ENCODE peak calls at places on chromosomes 16 and 17, in seven cellular contexts. One of them, this sample, is unnamed.

GRCh38 chr17:42908872-42909700 is 8.5 kb downstream of the G6PC1 start:
- DNase-seq in CD8-positive, alpha-beta T cell: no peak
- DNase-seq in heart right ventricle: no peak
- DNase-seq in body of pancreas: no peak
- DNase-seq in effector memory CD4-positive, alpha-beta T cell: no peak
- DNase-seq in A673: no peak
- DNase-seq in ascending aorta: no peak
- DNase-seq in this sample: no peak

GRCh38 chr16:86509759-86510464 is 415 bp upstream of the FOXF1 start:
- DNase-seq in heart right ventricle: peak; percentile 54
- DNase-seq in A673: peak; percentile 21
- DNase-seq in CD8-positive, alpha-beta T cell: no peak
- DNase-seq in body of pancreas: no peak
- DNase-seq in effector memory CD4-positive, alpha-beta T cell: no peak
- DNase-seq in ascending aorta: no peak
- DNase-seq in this sample: peak; percentile 37

GRCh38 chr17:13311301-13311700 is 290.4 kb downstream of the HS3ST3A1 start:
- DNase-seq in ascending aorta: no peak
- DNase-seq in body of pancreas: no peak
- DNase-seq in A673: no peak
- DNase-seq in CD8-positive, alpha-beta T cell: no peak
- DNase-seq in effector memory CD4-positive, alpha-beta T cell: no peak
- DNase-seq in heart right ventricle: no peak
- DNase-seq in this sample: no peak

GRCh38 chr17:27529230-27529796 is 73.1 kb downstream of the KSR1 start:
- DNase-seq in CD8-positive, alpha-beta T cell: no peak
- DNase-seq in ascending aorta: no peak
- DNase-seq in effector memory CD4-positive, alpha-beta T cell: no peak
- DNase-seq in body of pancreas: peak; percentile 75
- DNase-seq in A673: peak; percentile 59
- DNase-seq in heart right ventricle: no peak
- DNase-seq in this sample: no peak

GRCh38 chr17:8745586-8746500 is 1.2 kb upstream of the CCDC42 start:
- DNase-seq in body of pancreas: peak; percentile 67
- DNase-seq in heart right ventricle: peak; percentile 80
- DNase-seq in A673: peak; percentile 67
- DNase-seq in effector memory CD4-positive, alpha-beta T cell: peak; percentile 68
- DNase-seq in CD8-positive, alpha-beta T cell: peak; percentile 56
- DNase-seq in ascending aorta: peak; percentile 87
- DNase-seq in this sample: peak; percentile 75

GRCh38 chr17:7632492-7632894 is 2.6 kb downstream of the SHBG start:
- DNase-seq in effector memory CD4-positive, alpha-beta T cell: no peak
- DNase-seq in ascending aorta: no peak
- DNase-seq in body of pancreas: peak; percentile 52
- DNase-seq in CD8-positive, alpha-beta T cell: no peak
- DNase-seq in heart right ventricle: no peak
- DNase-seq in A673: peak; percentile 58
- DNase-seq in this sample: no peak

GRCh38 chr16:48623304-48624016 is 13.5 kb upstream of the N4BP1 start:
- DNase-seq in A673: peak; percentile 87
- DNase-seq in heart right ventricle: peak; percentile 87
- DNase-seq in effector memory CD4-positive, alpha-beta T cell: peak; percentile 63
- DNase-seq in body of pancreas: peak; percentile 86
- DNase-seq in CD8-positive, alpha-beta T cell: peak; percentile 71
- DNase-seq in ascending aorta: peak; percentile 89
- DNase-seq in this sample: peak; percentile 84

GRCh38 chr17:74599023-74599399 is 6.9 kb upstream of the CD300LD start:
- DNase-seq in CD8-positive, alpha-beta T cell: no peak
- DNase-seq in effector memory CD4-positive, alpha-beta T cell: no peak
- DNase-seq in A673: no peak
- DNase-seq in body of pancreas: no peak
- DNase-seq in heart right ventricle: no peak
- DNase-seq in ascending aorta: no peak
- DNase-seq in this sample: no peak

GRCh38 chr17:35716897-35717839 is 14.3 kb upstream of the RASL10B start:
- DNase-seq in heart right ventricle: no peak
- DNase-seq in body of pancreas: peak; percentile 48
- DNase-seq in A673: no peak
- DNase-seq in effector memory CD4-positive, alpha-beta T cell: no peak
- DNase-seq in ascending aorta: peak; percentile 82
- DNase-seq in CD8-positive, alpha-beta T cell: no peak
- DNase-seq in this sample: no peak

GRCh38 chr17:76370261-76370993 is 14.0 kb upstream of the SPHK1 start:
- DNase-seq in CD8-positive, alpha-beta T cell: no peak
- DNase-seq in effector memory CD4-positive, alpha-beta T cell: no peak
- DNase-seq in ascending aorta: peak; percentile 94
- DNase-seq in body of pancreas: peak; percentile 74
- DNase-seq in A673: peak; percentile 37
- DNase-seq in heart right ventricle: peak; percentile 85
- DNase-seq in this sample: peak; percentile 87

GRCh38 chr16:3157229-3158013 is 22.6 kb downstream of the ZNF213 start:
- DNase-seq in body of pancreas: peak; percentile 84
- DNase-seq in heart right ventricle: peak; percentile 53
- DNase-seq in ascending aorta: peak; percentile 83
- DNase-seq in A673: peak; percentile 96
- DNase-seq in CD8-positive, alpha-beta T cell: peak; percentile 29
- DNase-seq in effector memory CD4-positive, alpha-beta T cell: peak; percentile 63
- DNase-seq in this sample: peak; percentile 55

GRCh38 chr16:55703003-55704001 is 47.5 kb downstream of the SLC6A2 start:
- DNase-seq in heart right ventricle: no peak
- DNase-seq in effector memory CD4-positive, alpha-beta T cell: no peak
- DNase-seq in CD8-positive, alpha-beta T cell: no peak
- DNase-seq in ascending aorta: no peak
- DNase-seq in body of pancreas: peak; percentile 33
- DNase-seq in A673: peak; percentile 70
- DNase-seq in this sample: no peak

GRCh38 chr17:74554909-74555308 is 9.0 kb upstream of the CD300C start:
- DNase-seq in heart right ventricle: no peak
- DNase-seq in body of pancreas: no peak
- DNase-seq in effector memory CD4-positive, alpha-beta T cell: no peak
- DNase-seq in ascending aorta: peak; percentile 11
- DNase-seq in CD8-positive, alpha-beta T cell: no peak
- DNase-seq in A673: no peak
- DNase-seq in this sample: no peak

GRCh38 chr16:12288537-12289174 is 312.1 kb downstream of the SNX29 start:
- DNase-seq in ascending aorta: no peak
- DNase-seq in A673: no peak
- DNase-seq in effector memory CD4-positive, alpha-beta T cell: no peak
- DNase-seq in heart right ventricle: no peak
- DNase-seq in body of pancreas: no peak
- DNase-seq in CD8-positive, alpha-beta T cell: no peak
- DNase-seq in this sample: no peak

GRCh38 chr17:65572581-65573282 is 11.3 kb upstream of the AXIN2 start:
- DNase-seq in body of pancreas: no peak
- DNase-seq in heart right ventricle: no peak
- DNase-seq in CD8-positive, alpha-beta T cell: no peak
- DNase-seq in A673: no peak
- DNase-seq in ascending aorta: no peak
- DNase-seq in effector memory CD4-positive, alpha-beta T cell: no peak
- DNase-seq in this sample: no peak

GRCh38 chr17:73585583-73585982 is 58.7 kb downstream of the SDK2 start:
- DNase-seq in CD8-positive, alpha-beta T cell: no peak
- DNase-seq in effector memory CD4-positive, alpha-beta T cell: no peak
- DNase-seq in ascending aorta: no peak
- DNase-seq in A673: no peak
- DNase-seq in heart right ventricle: no peak
- DNase-seq in body of pancreas: no peak
- DNase-seq in this sample: no peak

GRCh38 chr17:72426948-72427760 is 306.3 kb downstream of the SOX9 start:
- DNase-seq in CD8-positive, alpha-beta T cell: no peak
- DNase-seq in heart right ventricle: no peak
- DNase-seq in body of pancreas: peak; percentile 61
- DNase-seq in A673: no peak
- DNase-seq in ascending aorta: peak; percentile 49
- DNase-seq in effector memory CD4-positive, alpha-beta T cell: no peak
- DNase-seq in this sample: no peak

GRCh38 chr16:55261301-55261700 is 62.7 kb upstream of the IRX6 start:
- DNase-seq in effector memory CD4-positive, alpha-beta T cell: no peak
- DNase-seq in A673: no peak
- DNase-seq in ascending aorta: no peak
- DNase-seq in body of pancreas: no peak
- DNase-seq in heart right ventricle: no peak
- DNase-seq in CD8-positive, alpha-beta T cell: no peak
- DNase-seq in this sample: no peak

GRCh38 chr17:18240449-18240848 is 15.0 kb downstream of the LLGL1 start:
- DNase-seq in heart right ventricle: no peak
- DNase-seq in effector memory CD4-positive, alpha-beta T cell: no peak
- DNase-seq in CD8-positive, alpha-beta T cell: no peak
- DNase-seq in body of pancreas: no peak
- DNase-seq in ascending aorta: no peak
- DNase-seq in A673: no peak
- DNase-seq in this sample: no peak

GRCh38 chr16:13923703-13924298 is 3.8 kb downstream of the ERCC4 start:
- DNase-seq in body of pancreas: no peak
- DNase-seq in heart right ventricle: no peak
- DNase-seq in CD8-positive, alpha-beta T cell: no peak
- DNase-seq in A673: peak; percentile 74
- DNase-seq in ascending aorta: no peak
- DNase-seq in effector memory CD4-positive, alpha-beta T cell: no peak
- DNase-seq in this sample: no peak

GRCh38 chr17:31068291-31068690 is 26.5 kb upstream of the NF1 start:
- DNase-seq in body of pancreas: peak; percentile 36
- DNase-seq in CD8-positive, alpha-beta T cell: no peak
- DNase-seq in A673: peak; percentile 33
- DNase-seq in ascending aorta: peak; percentile 58
- DNase-seq in heart right ventricle: peak; percentile 18
- DNase-seq in effector memory CD4-positive, alpha-beta T cell: no peak
- DNase-seq in this sample: no peak

GRCh38 chr16:67563708-67564468 is 1.6 kb downstream of the CTCF start:
- DNase-seq in ascending aorta: peak; percentile 85
- DNase-seq in body of pancreas: peak; percentile 61
- DNase-seq in effector memory CD4-positive, alpha-beta T cell: no peak
- DNase-seq in CD8-positive, alpha-beta T cell: no peak
- DNase-seq in A673: peak; percentile 39
- DNase-seq in heart right ventricle: no peak
- DNase-seq in this sample: no peak

GRCh38 chr16:10992797-10993196 is 48.4 kb downstream of the CLEC16A start:
- DNase-seq in body of pancreas: no peak
- DNase-seq in CD8-positive, alpha-beta T cell: no peak
- DNase-seq in ascending aorta: no peak
- DNase-seq in heart right ventricle: no peak
- DNase-seq in effector memory CD4-positive, alpha-beta T cell: no peak
- DNase-seq in A673: peak; percentile 23
- DNase-seq in this sample: no peak

GRCh38 chr17:8332688-8333087 is 7.0 kb upstream of the ODF4 start:
- DNase-seq in A673: no peak
- DNase-seq in ascending aorta: no peak
- DNase-seq in effector memory CD4-positive, alpha-beta T cell: no peak
- DNase-seq in body of pancreas: no peak
- DNase-seq in heart right ventricle: no peak
- DNase-seq in CD8-positive, alpha-beta T cell: no peak
- DNase-seq in this sample: peak; percentile 49

GRCh38 chr16:18979936-18980335 is 3.8 kb upstream of the TMC7 start:
- DNase-seq in body of pancreas: peak; percentile 42
- DNase-seq in heart right ventricle: no peak
- DNase-seq in effector memory CD4-positive, alpha-beta T cell: no peak
- DNase-seq in A673: no peak
- DNase-seq in CD8-positive, alpha-beta T cell: no peak
- DNase-seq in ascending aorta: no peak
- DNase-seq in this sample: no peak

GRCh38 chr16:56872863-56873391 is 7.9 kb downstream of the SLC12A3 start:
- DNase-seq in heart right ventricle: no peak
- DNase-seq in ascending aorta: no peak
- DNase-seq in effector memory CD4-positive, alpha-beta T cell: no peak
- DNase-seq in A673: no peak
- DNase-seq in body of pancreas: no peak
- DNase-seq in CD8-positive, alpha-beta T cell: no peak
- DNase-seq in this sample: peak; percentile 26

DNA sequence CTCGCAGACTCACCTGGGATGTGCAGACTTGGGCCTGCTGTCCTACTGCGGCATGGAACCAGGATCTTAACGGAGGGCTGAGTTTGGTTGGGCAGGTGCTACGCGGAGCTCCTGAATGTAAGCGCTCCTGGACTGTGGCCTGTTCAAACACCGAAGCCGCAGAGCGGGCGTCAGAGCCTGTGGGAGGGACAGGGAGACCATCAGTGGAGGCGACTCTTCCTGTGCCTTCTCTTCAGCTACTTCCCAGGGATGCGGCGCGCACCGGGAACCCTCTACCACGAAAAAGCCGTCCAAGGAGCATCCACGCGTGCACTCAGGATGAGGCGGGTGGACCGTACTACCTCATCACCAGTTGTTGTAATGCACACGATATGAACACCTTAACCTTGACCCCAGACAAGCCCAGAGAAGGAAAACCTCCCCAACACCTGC is 2.0 kb downstream of the USP36 start:
- DNase-seq in CD8-positive, alpha-beta T cell: no peak
- DNase-seq in body of pancreas: peak; percentile 75
- DNase-seq in ascending aorta: no peak
- DNase-seq in A673: no peak
- DNase-seq in effector memory CD4-positive, alpha-beta T cell: no peak
- DNase-seq in heart right ventricle: no peak
- DNase-seq in this sample: no peak
- H3K4me3 ChIP-seq in CD8-positive, alpha-beta T cell: peak overlapping the region; percentile 62
- H3K4me3 ChIP-seq in body of pancreas: no peak overlapping the region
- H3K4me3 ChIP-seq in ascending aorta: no peak overlapping the region
- H3K4me3 ChIP-seq in A673: no peak overlapping the region
- H3K4me3 ChIP-seq in effector memory CD4-positive, alpha-beta T cell: peak overlapping the region; percentile 78
- H3K4me3 ChIP-seq in heart right ventricle: no peak overlapping the region
- H3K4me3 ChIP-seq in this sample: peak overlapping the region; percentile 97

GRCh38 chr16:69169607-69170352 is 17.2 kb upstream of the SNTB2 start:
- DNase-seq in body of pancreas: no peak
- DNase-seq in heart right ventricle: no peak
- DNase-seq in CD8-positive, alpha-beta T cell: no peak
- DNase-seq in A673: no peak
- DNase-seq in effector memory CD4-positive, alpha-beta T cell: no peak
- DNase-seq in ascending aorta: no peak
- DNase-seq in this sample: no peak
- H3K36me3 ChIP-seq in body of pancreas: peaks cover 18% of the 10 kb centered on the region
- H3K36me3 ChIP-seq in heart right ventricle: peaks cover 25% of the 10 kb centered on the region
- H3K36me3 ChIP-seq in CD8-positive, alpha-beta T cell: peaks cover 9% of the 10 kb centered on the region
- H3K36me3 ChIP-seq in A673: peaks cover 50% of the 10 kb centered on the region
- H3K36me3 ChIP-seq in effector memory CD4-positive, alpha-beta T cell: peaks cover 32% of the 10 kb centered on the region
- H3K36me3 ChIP-seq in ascending aorta: peaks cover 34% of the 10 kb centered on the region
- H3K36me3 ChIP-seq in this sample: peaks cover 54% of the 10 kb centered on the region

GRCh38 chr17:82063424-82064415 is 1.9 kb downstream of the DUS1L start:
- DNase-seq in heart right ventricle: peak; percentile 6
- DNase-seq in body of pancreas: no peak
- DNase-seq in effector memory CD4-positive, alpha-beta T cell: no peak
- DNase-seq in A673: no peak
- DNase-seq in ascending aorta: no peak
- DNase-seq in CD8-positive, alpha-beta T cell: no peak
- DNase-seq in this sample: no peak
- H3K4me3 ChIP-seq in heart right ventricle: no peak overlapping the region
- H3K4me3 ChIP-seq in body of pancreas: no peak overlapping the region
- H3K4me3 ChIP-seq in effector memory CD4-positive, alpha-beta T cell: no peak overlapping the region
- H3K4me3 ChIP-seq in A673: peak overlapping the region; percentile 85
- H3K4me3 ChIP-seq in ascending aorta: no peak overlapping the region
- H3K4me3 ChIP-seq in CD8-positive, alpha-beta T cell: no peak overlapping the region
- H3K4me3 ChIP-seq in this sample: peak overlapping the region; percentile 97

DNA sequence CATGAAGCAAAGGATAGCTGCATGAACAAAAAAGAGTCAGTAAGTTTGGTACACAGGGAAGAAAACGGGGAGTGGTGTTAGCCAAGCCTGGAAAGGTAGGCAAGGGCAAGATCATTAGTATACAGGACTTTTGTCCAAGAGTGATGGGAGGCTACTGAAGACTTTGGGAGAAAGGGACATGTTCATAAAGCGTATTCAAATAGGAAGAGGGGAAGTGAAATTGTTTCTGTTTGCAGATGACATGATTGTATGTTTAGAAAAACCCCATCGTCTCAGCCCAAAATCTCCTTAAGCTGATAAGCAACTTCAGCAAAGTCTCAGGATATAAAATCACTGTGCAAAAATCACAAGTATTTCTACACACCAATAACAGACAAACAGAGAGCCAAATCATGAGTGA is 19.4 kb downstream of the CDYL2 start:
- DNase-seq in A673: no peak
- DNase-seq in ascending aorta: no peak
- DNase-seq in effector memory CD4-positive, alpha-beta T cell: no peak
- DNase-seq in heart right ventricle: no peak
- DNase-seq in body of pancreas: no peak
- DNase-seq in CD8-positive, alpha-beta T cell: no peak
- DNase-seq in this sample: no peak
- H3K36me3 ChIP-seq in A673: no peaks in the 10 kb centered on the region
- H3K36me3 ChIP-seq in ascending aorta: no peaks in the 10 kb centered on the region
- H3K36me3 ChIP-seq in effector memory CD4-positive, alpha-beta T cell: no peaks in the 10 kb centered on the region
- H3K36me3 ChIP-seq in heart right ventricle: no peaks in the 10 kb centered on the region
- H3K36me3 ChIP-seq in body of pancreas: no peaks in the 10 kb centered on the region
- H3K36me3 ChIP-seq in CD8-positive, alpha-beta T cell: no peaks in the 10 kb centered on the region
- H3K36me3 ChIP-seq in this sample: no peaks in the 10 kb centered on the region

This sample was measured in left ventricle myocardium inferior.